ENCODE peak calls at places on chromosomes 5 and 9, in five cellular contexts. I, P, M, Z and O are unnamed samples.

GRCh38 chr5:118435131-118435530 is 553.2 kb downstream of the DTWD2 start:
- DNase-seq in I (no peak), M (no peak), Z (no peak), P (no peak), O (no peak)

GRCh38 chr9:98091735-98092632 is 27.0 kb downstream of the TRIM14 start:
- DNase-seq in Z (no peak), I (no peak), P (no peak), M (no peak), O (no peak)

GRCh38 chr9:27279611-27280010 is 17.3 kb downstream of the EQTN start:
- DNase-seq in I (no peak), Z (no peak), P (no peak), M (no peak), O (no peak)

GRCh38 chr9:708556-709432 is 132.7 kb upstream of the DMRT1 start:
- DNase-seq in Z (peak; percentile 93), I (no peak), P (no peak), M (no peak), O (no peak)

GRCh38 chr9:28810375-28811075 is 1237.2 kb upstream of the C9orf72 start:
- DNase-seq in I (no peak), Z (no peak), P (no peak), M (no peak), O (no peak)

GRCh38 chr5:35478856-35479682 is 138.6 kb upstream of the SPEF2 start:
- DNase-seq in Z (peak; percentile 50), I (no peak), P (no peak), M (no peak), O (no peak)

GRCh38 chr5:123035950-123036390 is 555 bp downstream of the PPIC start:
- DNase-seq in M (peak; percentile 26), Z (peak; percentile 22), P (peak; percentile 79), I (no peak), O (no peak)

GRCh38 chr9:116998305-116998704 is 311.2 kb downstream of the TRIM32 start:
- DNase-seq in Z (no peak), I (no peak), P (no peak), M (no peak), O (no peak)

GRCh38 chr5:1748845-1749244 is 50.8 kb downstream of the MRPL36 start:
- DNase-seq in M (no peak), P (no peak), I (no peak), Z (no peak), O (no peak)

GRCh38 chr5:158921441-158922262 is 178.1 kb downstream of the EBF1 start:
- DNase-seq in I (peak; percentile 75), Z (no peak), P (no peak), M (no peak), O (no peak)

GRCh38 chr9:27433599-27434325 is 90.3 kb upstream of the IFNK start:
- DNase-seq in Z (no peak), M (no peak), I (no peak), P (no peak), O (no peak)

GRCh38 chr9:92980085-92980745 is 32.9 kb downstream of the FGD3 start:
- DNase-seq in M (no peak), P (no peak), Z (no peak), I (no peak), O (no peak)

GRCh38 chr5:146041180-146041789 is 64.1 kb downstream of the PLAC8L1 start:
- DNase-seq in M (no peak), I (no peak), Z (no peak), P (no peak), O (no peak)

GRCh38 chr9:129489838-129490582 is 130.9 kb downstream of the C9orf50 start:
- DNase-seq in M (peak; percentile 46), I (no peak), P (no peak), Z (no peak), O (no peak)

GRCh38 chr9:72306771-72307170 is 58.2 kb downstream of the ZFAND5 start:
- DNase-seq in P (no peak), Z (no peak), M (no peak), I (no peak), O (no peak)

GRCh38 chr9:72309366-72310133 is 55.5 kb downstream of the ZFAND5 start:
- DNase-seq in Z (no peak), I (no peak), P (no peak), M (no peak), O (no peak)

GRCh38 chr9:72304538-72304937 is 60.5 kb downstream of the ZFAND5 start:
- DNase-seq in I (no peak), P (no peak), M (no peak), Z (no peak), O (no peak)

GRCh38 chr9:72300884-72301283 is 64.1 kb downstream of the ZFAND5 start:
- DNase-seq in I (no peak), Z (no peak), P (no peak), M (no peak), O (no peak)

GRCh38 chr9:72305102-72305546 is 59.9 kb downstream of the ZFAND5 start:
- DNase-seq in M (peak; percentile 9), I (no peak), Z (peak; percentile 6), P (peak; percentile 8), O (peak; percentile 78)
- H3K27ac ChIP-seq in M (no peak overlapping the region), I (no peak overlapping the region), Z (no peak overlapping the region), P (no peak overlapping the region), O (peak overlapping the region; percentile 76)

GRCh38 chr9:21030389-21031035 is 928 bp downstream of the HACD4 start:
- DNase-seq in M (no peak), P (no peak), I (peak; percentile 52), Z (no peak), O (peak; percentile 30)
- TF ChIP-seq GABPA in M (no peak), P (no peak), I (no peak), Z (no peak), O (no peak)

GRCh38 chr9:112810696-112811490 is 60.3 kb downstream of the SNX30 start:
- DNase-seq in I (no peak), Z (no peak), P (no peak), M (peak; percentile 71), O (no peak)
- H3K27ac ChIP-seq in I (no peak overlapping the region), Z (no peak overlapping the region), P (no peak overlapping the region), M (peak overlapping the region; percentile 47), O (no peak overlapping the region)

GRCh38 chr9:91419222-91420191 is 4.1 kb downstream of the NFIL3 start:
- DNase-seq in M (peak; percentile 19), Z (peak; percentile 92), I (no peak), P (peak; percentile 16), O (peak; percentile 95)
- TF ChIP-seq GABPA in M (peak; percentile 43), Z (no peak), I (no peak), P (no peak), O (peak; percentile 55)

GRCh38 chr5:141733198-141733597 is 51.2 kb upstream of the ARAP3 start:
- DNase-seq in P (no peak), M (no peak), I (no peak), Z (no peak), O (no peak)
- H3K27ac ChIP-seq in P (no peak overlapping the region), M (no peak overlapping the region), I (no peak overlapping the region), Z (no peak overlapping the region), O (no peak overlapping the region)

DNA sequence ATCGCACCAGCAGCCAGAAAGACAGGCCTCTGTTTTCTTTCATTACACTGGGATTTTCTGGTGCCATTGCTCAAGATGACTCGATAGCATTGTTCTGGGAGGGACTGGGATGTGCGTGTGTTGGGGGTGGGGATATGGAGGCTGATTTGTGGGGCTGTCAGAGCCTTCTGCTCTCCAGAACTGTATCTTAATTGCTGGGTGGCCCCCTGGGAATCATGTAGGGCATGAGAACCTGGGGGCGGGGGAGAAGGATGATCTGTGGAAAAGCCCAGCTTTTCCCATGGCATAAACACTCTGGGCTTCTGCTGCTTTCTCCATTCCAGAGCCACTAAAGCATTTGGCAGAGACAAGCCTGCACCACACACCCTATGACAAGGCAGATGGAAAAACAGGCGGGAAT is 106.4 kb upstream of the RAD23B start:
- DNase-seq in P (peak; percentile 12), I (no peak), Z (no peak), M (no peak), O (no peak)
- TF ChIP-seq GABPA in P (no peak), I (no peak), Z (no peak), M (no peak), O (no peak)

GRCh38 chr5:181204561-181205401 is at the start of gene TRIM7:
- DNase-seq in I (no peak), Z (no peak), M (peak; percentile 66), P (peak; percentile 72), O (no peak)
- H3K27ac ChIP-seq in I (no peak within 1 kb of the TSS), Z (no peak within 1 kb of the TSS), M (peak within 1 kb of the TSS; percentile 56), P (no peak within 1 kb of the TSS), O (no peak within 1 kb of the TSS)